ENCODE peak calls at places on chromosomes 2 and 18, in six cellular contexts. One of them, this sample, is unnamed.
A peak's percentile ranks its signal among the peaks of the same experiment; 100 is the strongest.

GRCh38 chr2:73944714-73945113 is 18.0 kb downstream of the DGUOK start:
- DNase-seq in bronchial epithelial cell: no peak
- DNase-seq in tibial artery: no peak
- DNase-seq in glutamatergic neuron: no peak
- DNase-seq in IMR-90: no peak
- DNase-seq in choroid plexus epithelial cell: no peak
- DNase-seq in this sample: no peak

GRCh38 chr2:88865801-88866353 is 174.4 kb downstream of the RPIA start:
- DNase-seq in bronchial epithelial cell: no peak
- DNase-seq in tibial artery: no peak
- DNase-seq in glutamatergic neuron: no peak
- DNase-seq in IMR-90: no peak
- DNase-seq in choroid plexus epithelial cell: peak; percentile 13
- DNase-seq in this sample: no peak

GRCh38 chr2:207008105-207008990 is 69.0 kb downstream of the CPO start:
- DNase-seq in bronchial epithelial cell: peak; percentile 65
- DNase-seq in tibial artery: no peak
- DNase-seq in glutamatergic neuron: no peak
- DNase-seq in IMR-90: peak; percentile 23
- DNase-seq in choroid plexus epithelial cell: peak; percentile 23
- DNase-seq in this sample: peak; percentile 7

GRCh38 chr18:32284284-32284683 is 94.4 kb downstream of the MEP1B start:
- DNase-seq in bronchial epithelial cell: no peak
- DNase-seq in tibial artery: no peak
- DNase-seq in glutamatergic neuron: no peak
- DNase-seq in IMR-90: peak; percentile 19
- DNase-seq in choroid plexus epithelial cell: peak; percentile 63
- DNase-seq in this sample: peak; percentile 1

GRCh38 chr2:227374158-227374557 is 4.9 kb downstream of the TM4SF20 start:
- DNase-seq in bronchial epithelial cell: no peak
- DNase-seq in tibial artery: no peak
- DNase-seq in glutamatergic neuron: no peak
- DNase-seq in IMR-90: peak; percentile 57
- DNase-seq in choroid plexus epithelial cell: peak; percentile 55
- DNase-seq in this sample: peak; percentile 7

GRCh38 chr2:199118701-199119241 is 339.0 kb downstream of the SATB2 start:
- DNase-seq in bronchial epithelial cell: no peak
- DNase-seq in tibial artery: no peak
- DNase-seq in glutamatergic neuron: no peak
- DNase-seq in IMR-90: no peak
- DNase-seq in choroid plexus epithelial cell: no peak
- DNase-seq in this sample: no peak

GRCh38 chr18:51051105-51051712 is 21.2 kb downstream of the SMAD4 start:
- DNase-seq in bronchial epithelial cell: peak; percentile 58
- DNase-seq in tibial artery: no peak
- DNase-seq in glutamatergic neuron: no peak
- DNase-seq in IMR-90: peak; percentile 65
- DNase-seq in choroid plexus epithelial cell: peak; percentile 79
- DNase-seq in this sample: peak; percentile 43

GRCh38 chr18:54607213-54607934 is 16.3 kb downstream of the DYNAP start:
- DNase-seq in bronchial epithelial cell: peak; percentile 99
- DNase-seq in tibial artery: no peak
- DNase-seq in glutamatergic neuron: no peak
- DNase-seq in IMR-90: peak; percentile 1
- DNase-seq in choroid plexus epithelial cell: peak; percentile 31
- DNase-seq in this sample: no peak

GRCh38 chr2:64784168-64785061 is 130.7 kb upstream of the SERTAD2 start:
- DNase-seq in bronchial epithelial cell: peak; percentile 61
- DNase-seq in tibial artery: no peak
- DNase-seq in glutamatergic neuron: no peak
- DNase-seq in IMR-90: no peak
- DNase-seq in choroid plexus epithelial cell: peak; percentile 12
- DNase-seq in this sample: no peak

GRCh38 chr2:126832757-126833156 is 65.9 kb upstream of the TEX51 start:
- DNase-seq in bronchial epithelial cell: no peak
- DNase-seq in tibial artery: no peak
- DNase-seq in glutamatergic neuron: no peak
- DNase-seq in IMR-90: no peak
- DNase-seq in choroid plexus epithelial cell: no peak
- DNase-seq in this sample: no peak

GRCh38 chr2:62001431-62001830 is 96.0 kb downstream of the COMMD1 start:
- DNase-seq in bronchial epithelial cell: no peak
- DNase-seq in tibial artery: no peak
- DNase-seq in glutamatergic neuron: no peak
- DNase-seq in IMR-90: no peak
- DNase-seq in choroid plexus epithelial cell: no peak
- DNase-seq in this sample: no peak

GRCh38 chr2:209495855-209496585 is 72.2 kb downstream of the MAP2 start:
- DNase-seq in bronchial epithelial cell: peak; percentile 99
- DNase-seq in tibial artery: no peak
- DNase-seq in glutamatergic neuron: no peak
- DNase-seq in IMR-90: peak; percentile 98
- DNase-seq in choroid plexus epithelial cell: peak; percentile 98
- DNase-seq in this sample: peak; percentile 96

GRCh38 chr2:121159291-121160144 is 125.5 kb downstream of the TFCP2L1 start:
- DNase-seq in bronchial epithelial cell: peak; percentile 49
- DNase-seq in tibial artery: no peak
- DNase-seq in glutamatergic neuron: no peak
- DNase-seq in IMR-90: no peak
- DNase-seq in choroid plexus epithelial cell: no peak
- DNase-seq in this sample: no peak

GRCh38 chr2:229083606-229084349 is 187.3 kb downstream of the PID1 start:
- DNase-seq in bronchial epithelial cell: no peak
- DNase-seq in tibial artery: no peak
- DNase-seq in glutamatergic neuron: no peak
- DNase-seq in IMR-90: no peak
- DNase-seq in choroid plexus epithelial cell: no peak
- DNase-seq in this sample: no peak

GRCh38 chr2:164599954-164600589 is 21.2 kb downstream of the GRB14 start:
- DNase-seq in bronchial epithelial cell: peak; percentile 83
- DNase-seq in tibial artery: no peak
- DNase-seq in glutamatergic neuron: peak; percentile 30
- DNase-seq in IMR-90: peak; percentile 50
- DNase-seq in choroid plexus epithelial cell: peak; percentile 93
- DNase-seq in this sample: peak; percentile 78

GRCh38 chr18:45664824-45665763 is 49.8 kb downstream of the SLC14A2 start:
- DNase-seq in bronchial epithelial cell: peak; percentile 64
- DNase-seq in tibial artery: peak; percentile 80
- DNase-seq in glutamatergic neuron: peak; percentile 67
- DNase-seq in IMR-90: peak; percentile 68
- DNase-seq in choroid plexus epithelial cell: peak; percentile 81
- DNase-seq in this sample: peak; percentile 55

GRCh38 chr2:15795426-15795825 is 144.9 kb upstream of the MYCN start:
- DNase-seq in bronchial epithelial cell: no peak
- DNase-seq in tibial artery: no peak
- DNase-seq in glutamatergic neuron: no peak
- DNase-seq in IMR-90: no peak
- DNase-seq in choroid plexus epithelial cell: no peak
- DNase-seq in this sample: no peak

GRCh38 chr2:98578231-98578630 is 30.1 kb downstream of the COA5 start:
- DNase-seq in bronchial epithelial cell: no peak
- DNase-seq in tibial artery: no peak
- DNase-seq in glutamatergic neuron: no peak
- DNase-seq in IMR-90: no peak
- DNase-seq in choroid plexus epithelial cell: no peak
- DNase-seq in this sample: no peak

GRCh38 chr2:98580656-98581284 is 27.5 kb downstream of the COA5 start:
- DNase-seq in bronchial epithelial cell: no peak
- DNase-seq in tibial artery: no peak
- DNase-seq in glutamatergic neuron: no peak
- DNase-seq in IMR-90: no peak
- DNase-seq in choroid plexus epithelial cell: no peak
- DNase-seq in this sample: no peak

GRCh38 chr2:98579926-98580325 is 28.4 kb downstream of the COA5 start:
- DNase-seq in bronchial epithelial cell: no peak
- DNase-seq in tibial artery: no peak
- DNase-seq in glutamatergic neuron: no peak
- DNase-seq in IMR-90: no peak
- DNase-seq in choroid plexus epithelial cell: no peak
- DNase-seq in this sample: no peak

GRCh38 chr2:98576666-98577312 is 31.5 kb downstream of the COA5 start:
- DNase-seq in bronchial epithelial cell: no peak
- DNase-seq in tibial artery: no peak
- DNase-seq in glutamatergic neuron: no peak
- DNase-seq in IMR-90: no peak
- DNase-seq in choroid plexus epithelial cell: no peak
- DNase-seq in this sample: no peak

DNA sequence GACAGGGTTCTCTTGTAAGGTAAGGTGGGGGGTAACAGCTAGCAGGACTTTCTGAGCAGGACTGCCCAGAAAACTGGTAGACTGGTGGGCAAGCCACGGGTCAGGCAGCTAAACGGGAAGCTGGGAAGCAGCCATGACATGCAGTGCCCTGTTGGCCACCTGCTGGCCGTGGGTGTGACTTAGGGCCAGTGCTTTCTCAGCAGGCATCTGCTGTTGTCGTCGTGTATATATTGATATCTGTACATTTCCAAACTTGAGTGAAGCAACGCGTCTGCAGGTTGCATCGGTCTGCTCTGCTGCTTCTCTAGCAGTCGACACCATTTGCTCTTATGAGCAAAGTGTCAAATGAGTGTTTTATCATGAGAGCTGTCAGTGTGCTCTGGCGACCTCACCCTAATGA is 31.0 kb downstream of the COA5 start:
- DNase-seq in bronchial epithelial cell: no peak
- DNase-seq in tibial artery: no peak
- DNase-seq in glutamatergic neuron: no peak
- DNase-seq in IMR-90: no peak
- DNase-seq in choroid plexus epithelial cell: no peak
- DNase-seq in this sample: no peak
- TF ChIP-seq CTCF in bronchial epithelial cell: peak; percentile 21
- TF ChIP-seq CTCF in tibial artery: no peak
- TF ChIP-seq CTCF in glutamatergic neuron: no peak
- TF ChIP-seq CTCF in IMR-90: peak; percentile 10
- TF ChIP-seq CTCF in choroid plexus epithelial cell: peak; percentile 31
- TF ChIP-seq CTCF in this sample: peak; percentile 37

DNA sequence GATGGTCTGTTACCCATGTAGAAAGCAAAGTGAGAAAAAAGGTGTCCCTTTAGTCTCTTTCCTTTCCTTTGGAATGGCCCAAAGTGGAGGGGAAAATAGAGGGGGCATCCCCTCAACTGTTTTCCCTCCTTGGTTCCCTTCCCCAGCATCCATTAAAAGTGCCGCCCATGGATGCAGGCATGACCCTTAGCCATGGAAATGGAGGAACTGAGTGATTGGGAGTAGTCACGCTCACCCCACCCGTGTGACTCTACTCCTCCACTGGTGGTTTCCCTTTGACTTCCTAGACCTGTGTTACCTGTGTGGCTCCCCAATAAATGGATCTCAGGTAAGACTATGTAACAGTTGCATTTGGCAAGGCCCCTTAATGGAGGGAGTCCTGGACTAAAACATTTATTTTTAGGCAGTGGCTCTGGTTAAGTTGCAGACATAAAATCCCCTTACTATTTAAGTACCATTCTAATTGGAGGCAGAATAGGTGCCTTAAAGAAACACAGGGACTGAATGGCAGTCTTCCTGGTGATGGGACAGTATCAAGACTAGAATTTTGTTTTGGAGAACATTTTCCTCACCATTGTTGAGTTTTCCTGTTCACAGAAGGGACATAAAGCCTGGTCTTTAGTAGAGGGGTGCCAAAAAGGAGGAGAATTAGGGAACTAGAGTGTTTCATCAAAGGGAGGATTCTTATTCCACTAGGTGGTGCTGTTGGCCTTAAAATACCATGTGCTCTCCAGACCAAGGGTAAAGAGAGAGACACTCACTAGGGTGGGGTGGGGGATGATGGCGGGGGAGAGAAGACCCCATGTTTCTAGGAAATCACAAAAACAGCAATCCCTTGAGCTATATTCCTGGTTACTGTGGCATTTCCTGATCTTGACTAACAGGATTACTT is 25.7 kb upstream of the PLA2R1 start:
- DNase-seq in bronchial epithelial cell: no peak
- DNase-seq in tibial artery: no peak
- DNase-seq in glutamatergic neuron: no peak
- DNase-seq in IMR-90: peak; percentile 25
- DNase-seq in choroid plexus epithelial cell: peak; percentile 33
- DNase-seq in this sample: no peak
- TF ChIP-seq CTCF in bronchial epithelial cell: peak; percentile 30
- TF ChIP-seq CTCF in tibial artery: no peak
- TF ChIP-seq CTCF in glutamatergic neuron: peak; percentile 32
- TF ChIP-seq CTCF in IMR-90: peak; percentile 32
- TF ChIP-seq CTCF in choroid plexus epithelial cell: peak; percentile 28
- TF ChIP-seq CTCF in this sample: peak; percentile 78

DNA sequence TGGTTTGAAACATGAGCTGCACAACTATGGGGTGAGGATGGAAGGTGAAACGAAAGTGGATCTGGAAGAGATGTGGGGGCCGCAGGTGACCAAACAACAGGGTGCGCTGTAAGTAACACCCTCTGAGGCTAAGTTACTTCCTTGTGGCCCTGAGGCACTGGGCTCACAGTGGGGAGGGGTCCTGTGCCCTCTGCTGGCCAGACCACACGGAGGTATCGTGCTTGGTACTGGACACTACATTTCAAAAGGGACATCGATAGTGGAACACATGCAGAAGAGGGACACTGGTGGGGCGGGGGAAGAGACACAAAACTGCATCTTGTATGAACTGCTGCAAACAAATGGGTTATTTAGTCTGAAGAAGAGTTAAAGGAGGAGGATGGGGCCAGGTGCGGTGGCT is 110.6 kb downstream of the CLIP4 start:
- DNase-seq in bronchial epithelial cell: no peak
- DNase-seq in tibial artery: peak; percentile 47
- DNase-seq in glutamatergic neuron: no peak
- DNase-seq in IMR-90: no peak
- DNase-seq in choroid plexus epithelial cell: no peak
- DNase-seq in this sample: no peak
- TF ChIP-seq CTCF in bronchial epithelial cell: no peak
- TF ChIP-seq CTCF in tibial artery: no peak
- TF ChIP-seq CTCF in glutamatergic neuron: no peak
- TF ChIP-seq CTCF in IMR-90: no peak
- TF ChIP-seq CTCF in choroid plexus epithelial cell: no peak
- TF ChIP-seq CTCF in this sample: peak; percentile 28

DNA sequence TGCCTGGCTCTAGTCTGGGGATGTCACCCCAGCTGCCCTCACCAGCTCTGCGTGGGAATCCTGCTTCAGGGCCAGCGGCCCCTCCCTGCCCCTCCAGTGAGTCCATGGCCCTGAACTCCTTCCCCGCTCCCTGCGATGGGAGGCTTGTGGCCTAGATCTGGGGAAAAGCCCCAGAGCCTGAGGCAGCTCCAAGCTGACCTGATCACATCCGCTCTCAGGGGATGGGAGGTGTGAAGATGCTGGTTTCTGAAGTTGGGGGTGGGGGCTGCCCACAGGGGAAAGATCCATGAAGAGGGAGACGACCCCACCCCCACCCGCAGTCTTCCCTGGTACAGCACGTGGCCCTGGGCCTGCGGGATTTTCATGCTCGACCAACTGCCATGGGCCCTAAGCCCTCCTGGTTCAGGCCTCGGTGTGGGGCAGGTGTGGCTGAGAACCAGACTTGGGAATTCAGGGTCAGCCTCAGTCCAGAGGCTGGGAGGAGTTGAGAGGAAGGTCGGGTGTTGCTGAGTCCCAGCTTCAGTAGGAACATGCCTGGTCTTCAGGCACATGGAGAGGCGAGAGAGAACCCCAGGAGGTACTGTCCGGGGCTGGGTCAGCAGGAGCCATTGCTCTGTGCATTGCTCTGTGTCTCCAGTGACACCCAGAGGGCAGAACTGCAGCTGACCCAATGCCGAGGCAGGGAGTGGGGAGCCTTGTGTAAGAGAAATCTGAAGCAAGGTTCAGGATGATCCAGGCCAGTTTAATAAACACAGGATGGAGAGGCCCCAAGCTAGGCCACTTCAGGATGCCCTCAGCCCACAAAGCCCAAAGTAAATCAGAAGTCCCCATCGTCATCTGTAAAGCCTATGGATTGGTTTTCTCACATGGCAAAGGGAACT is 115.1 kb downstream of the CAPN13 start:
- DNase-seq in bronchial epithelial cell: no peak
- DNase-seq in tibial artery: peak; percentile 66
- DNase-seq in glutamatergic neuron: no peak
- DNase-seq in IMR-90: peak; percentile 37
- DNase-seq in choroid plexus epithelial cell: peak; percentile 56
- DNase-seq in this sample: peak; percentile 22
- TF ChIP-seq CTCF in bronchial epithelial cell: peak; percentile 30
- TF ChIP-seq CTCF in tibial artery: no peak
- TF ChIP-seq CTCF in glutamatergic neuron: no peak
- TF ChIP-seq CTCF in IMR-90: peak; percentile 42
- TF ChIP-seq CTCF in choroid plexus epithelial cell: peak; percentile 48
- TF ChIP-seq CTCF in this sample: peak; percentile 62